ENCODE peak calls at places on chromosomes 6 and 20, in eight cellular contexts. K is activated CD4-positive, alpha-beta memory T cell treated with anti-CD3 and anti-CD28 coated beads for 36 hours; O is lower leg skin; I is substantia nigra; H is H54; E is activated T-cell treated with anti-CD3 and anti-CD28 coated beads, Interleukin-2, amount 50 U/mL, for 1 hour; C is lung; F is nephron progenitor cell. L is an unnamed sample.

GRCh38 chr6:166032366-166033171 is 135.1 kb downstream of the TBXT start:
- DNase-seq in K (no peak), O (no peak), I (no peak), H (no peak), E (no peak), C (no peak), F (no peak), L (no peak)

GRCh38 chr20:17644451-17644850 is 37.6 kb downstream of the RRBP1 start:
- DNase-seq in K (no peak), O (no peak), I (no peak), H (no peak), E (no peak), C (no peak), F (no peak), L (no peak)

GRCh38 chr20:32509639-32510066 is 75.5 kb downstream of the NOL4L start:
- DNase-seq in K (peak), O (no peak), I (no peak), H (no peak), E (peak), C (no peak), F (no peak), L (peak)

GRCh38 chr6:163579111-163579879 is 164.8 kb downstream of the QKI start:
- DNase-seq in K (no peak), O (no peak), I (peak), H (no peak), E (no peak), C (no peak), F (no peak), L (no peak)

GRCh38 chr6:125346926-125347563 is 45.3 kb upstream of the HDDC2 start:
- DNase-seq in K (no peak), O (no peak), I (no peak), H (no peak), E (no peak), C (no peak), F (no peak), L (no peak)

GRCh38 chr6:34817337-34817910 is 25.5 kb downstream of the BLTP3A start:
- DNase-seq in K (no peak), O (no peak), I (no peak), H (no peak), E (no peak), C (no peak), F (no peak), L (no peak)

GRCh38 chr20:38132156-38132909 is 32.7 kb downstream of the TGM2 start:
- DNase-seq in K (no peak), O (peak), I (no peak), H (no peak), E (no peak), C (no peak), F (no peak), L (no peak)

GRCh38 chr20:49700411-49701185 is 13.1 kb downstream of the B4GALT5 start:
- DNase-seq in K (no peak), O (no peak), I (no peak), H (no peak), E (no peak), C (no peak), F (no peak), L (no peak)

GRCh38 chr20:62369508-62370114 is 2.5 kb upstream of the LAMA5 start:
- DNase-seq in K (no peak), O (no peak), I (no peak), H (peak), E (no peak), C (no peak), F (no peak), L (no peak)

L was measured in activated CD8-positive, alpha-beta T cell treated with anti-CD3 and anti-CD28 coated beads for 36 hours.